ENCODE peak calls at places on chromosomes 16 and 17, in four cellular contexts. Y, T, D and N are unnamed samples.

GRCh38 chr16:27127293-27127692 is 60.6 kb downstream of the C16orf82 start:
- DNase-seq in T (no peak), Y (no peak), D (no peak), N (no peak)

GRCh38 chr17:19461139-19461538 is 50.1 kb downstream of the RNF112 start:
- DNase-seq in Y (no peak), T (peak; percentile 67), D (peak; percentile 93), N (no peak)

GRCh38 chr16:1530349-1530882 is 3.0 kb upstream of the TMEM204 start:
- DNase-seq in T (no peak), D (no peak), Y (no peak), N (no peak)

GRCh38 chr16:8096211-8096610 is 494.1 kb downstream of the TMEM114 start:
- DNase-seq in D (no peak), Y (no peak), T (no peak), N (no peak)

GRCh38 chr17:76791053-76791980 is 53.4 kb downstream of the MFSD11 start:
- DNase-seq in D (no peak), Y (peak; percentile 81), T (no peak), N (peak; percentile 53)

GRCh38 chr16:3190949-3191353 is 2.9 kb downstream of the OR1F1 start:
- DNase-seq in Y (no peak), D (no peak), T (no peak), N (peak; percentile 19)

GRCh38 chr16:89827383-89828198 is 684 bp upstream of the SPIRE2 start:
- DNase-seq in D (peak; percentile 77), Y (no peak), T (peak; percentile 84), N (peak; percentile 18)

GRCh38 chr16:69709456-69710084 is 16.8 kb downstream of the NQO1 start:
- DNase-seq in Y (peak; percentile 40), D (peak; percentile 85), T (peak; percentile 38), N (peak; percentile 71)

GRCh38 chr16:69748694-69749345 is 5.9 kb downstream of the NOB1 start:
- DNase-seq in D (no peak), Y (no peak), T (no peak), N (no peak)

GRCh38 chr16:88736088-88736487 is 29.8 kb downstream of the CTU2 start:
- DNase-seq in Y (no peak), D (no peak), T (no peak), N (no peak)

GRCh38 chr16:55597928-55598327 is 31.4 kb downstream of the CAPNS2 start:
- DNase-seq in T (no peak), Y (no peak), D (no peak), N (no peak)

GRCh38 chr17:36742267-36743000 is 141.1 kb downstream of the MRM1 start:
- DNase-seq in D (peak; percentile 62), Y (no peak), T (peak; percentile 53), N (no peak)

GRCh38 chr17:63421681-63422645 is 24.1 kb downstream of the CYB561 start:
- DNase-seq in D (no peak), T (no peak), Y (no peak), N (no peak)

GRCh38 chr16:69166221-69166833 is 20.6 kb upstream of the SNTB2 start:
- DNase-seq in D (no peak), Y (peak; percentile 33), T (no peak), N (peak; percentile 49)

GRCh38 chr17:43940630-43941029 is 1.6 kb downstream of the PPY start:
- DNase-seq in D (peak; percentile 84), T (peak; percentile 83), Y (peak; percentile 63), N (peak; percentile 16)

GRCh38 chr17:46841561-46842379 is 9.6 kb upstream of the WNT9B start:
- DNase-seq in D (peak; percentile 78), Y (peak; percentile 82), T (peak; percentile 92), N (no peak)

GRCh38 chr17:7435676-7436555 is 681 bp downstream of the TMEM102 start:
- DNase-seq in Y (peak; percentile 52), D (peak; percentile 80), T (peak; percentile 84), N (peak; percentile 35)

GRCh38 chr16:4098496-4098895 is 17.7 kb downstream of the ADCY9 start:
- DNase-seq in T (no peak), D (peak; percentile 22), Y (no peak), N (peak; percentile 30)

GRCh38 chr17:40343126-40344119 is 21.1 kb downstream of the GJD3 start:
- DNase-seq in Y (no peak), D (no peak), T (no peak), N (no peak)

GRCh38 chr16:68298907-68299515 is 11.7 kb downstream of the SLC7A6OS start:
- DNase-seq in Y (no peak), D (no peak), T (no peak), N (no peak)

GRCh38 chr16:10338426-10338825 is 47.4 kb upstream of the ATF7IP2 start:
- DNase-seq in D (no peak), T (no peak), Y (no peak), N (no peak)

GRCh38 chr17:20961551-20961950 is 81.3 kb downstream of the USP22 start:
- DNase-seq in T (no peak), D (no peak), Y (no peak), N (no peak)

GRCh38 chr17:62670202-62670821 is 42.8 kb downstream of the MRC2 start:
- DNase-seq in D (peak; percentile 84), T (peak; percentile 72), Y (no peak), N (no peak)

GRCh38 chr16:81544261-81544660 is 99.7 kb downstream of the CMIP start:
- DNase-seq in D (no peak), Y (no peak), T (no peak), N (peak; percentile 62)

GRCh38 chr17:62774338-62774737 is 33.8 kb downstream of the MARCHF10 start:
- DNase-seq in T (no peak), Y (no peak), D (no peak), N (no peak)

GRCh38 chr17:74737299-74738050 is 419 bp downstream of the RAB37 start:
- DNase-seq in Y (peak; percentile 32), D (peak; percentile 92), T (peak; percentile 85), N (no peak)
- H2AFZ ChIP-seq in Y (no peak overlapping the region), D (peak overlapping the region; percentile 96), T (peak overlapping the region; percentile 57), N (no peak overlapping the region)

GRCh38 chr16:16028311-16028999 is 79.0 kb downstream of the ABCC1 start:
- DNase-seq in D (no peak), T (no peak), Y (no peak), N (peak; percentile 14)
- TF ChIP-seq POLR2AphosphoS5 in D (no peak), T (no peak), Y (no peak), N (no peak)

GRCh38 chr17:75738218-75738802 is 17.1 kb downstream of the ITGB4 start:
- DNase-seq in T (no peak), Y (peak; percentile 54), D (no peak), N (no peak)
- H2AFZ ChIP-seq in T (no peak overlapping the region), Y (peak overlapping the region; percentile 35), D (no peak overlapping the region), N (no peak overlapping the region)

GRCh38 chr17:80989586-80989913 is 2.1 kb upstream of the CHMP6 start:
- DNase-seq in D (no peak), Y (no peak), T (no peak), N (no peak)

GRCh38 chr17:80987941-80988461 is 3.6 kb upstream of the CHMP6 start:
- DNase-seq in Y (no peak), T (no peak), D (no peak), N (no peak)

GRCh38 chr17:80984749-80985148 is 6.9 kb upstream of the CHMP6 start:
- DNase-seq in D (peak; percentile 83), Y (no peak), T (no peak), N (no peak)

GRCh38 chr17:80986046-80986445 is 5.6 kb upstream of the CHMP6 start:
- DNase-seq in T (no peak), D (no peak), Y (no peak), N (no peak)

DNA sequence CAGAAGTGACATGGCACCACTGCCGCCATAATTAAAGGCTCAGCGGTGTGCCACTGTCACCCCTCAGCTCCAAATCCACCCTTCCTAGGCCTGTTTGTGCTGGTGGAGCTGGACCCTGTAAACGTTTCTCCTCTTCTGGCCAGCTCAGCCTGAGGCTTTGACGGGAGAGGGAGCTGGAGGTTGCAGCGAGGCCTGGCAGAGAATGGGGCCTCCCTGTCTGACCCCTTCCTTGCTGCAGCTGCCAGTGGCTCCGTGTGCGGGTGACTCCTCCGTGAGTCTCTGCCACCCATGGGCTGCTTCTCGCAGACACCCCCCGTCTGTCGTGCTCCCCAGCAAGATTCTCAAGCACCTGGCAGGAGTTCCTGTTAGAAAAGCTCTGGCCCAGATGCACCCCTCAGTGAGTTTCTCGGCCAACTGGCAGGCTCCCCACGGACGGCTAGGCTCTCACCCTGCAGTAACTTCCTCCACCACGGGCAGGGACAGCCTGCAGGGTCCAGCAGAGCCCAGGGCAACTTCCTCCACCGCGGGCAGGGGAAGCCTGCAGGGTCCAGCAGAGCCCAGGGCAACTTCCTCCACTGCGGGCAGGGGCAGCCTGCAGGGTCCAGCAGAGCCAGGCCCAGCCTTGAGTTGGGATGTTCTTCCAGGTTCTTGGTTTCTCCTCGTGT is 4.7 kb upstream of the CHMP6 start:
- DNase-seq in D (no peak), T (no peak), Y (no peak), N (no peak)
- TF ChIP-seq POLR2AphosphoS5 in D (no peak), T (no peak), Y (no peak), N (no peak)

DNA sequence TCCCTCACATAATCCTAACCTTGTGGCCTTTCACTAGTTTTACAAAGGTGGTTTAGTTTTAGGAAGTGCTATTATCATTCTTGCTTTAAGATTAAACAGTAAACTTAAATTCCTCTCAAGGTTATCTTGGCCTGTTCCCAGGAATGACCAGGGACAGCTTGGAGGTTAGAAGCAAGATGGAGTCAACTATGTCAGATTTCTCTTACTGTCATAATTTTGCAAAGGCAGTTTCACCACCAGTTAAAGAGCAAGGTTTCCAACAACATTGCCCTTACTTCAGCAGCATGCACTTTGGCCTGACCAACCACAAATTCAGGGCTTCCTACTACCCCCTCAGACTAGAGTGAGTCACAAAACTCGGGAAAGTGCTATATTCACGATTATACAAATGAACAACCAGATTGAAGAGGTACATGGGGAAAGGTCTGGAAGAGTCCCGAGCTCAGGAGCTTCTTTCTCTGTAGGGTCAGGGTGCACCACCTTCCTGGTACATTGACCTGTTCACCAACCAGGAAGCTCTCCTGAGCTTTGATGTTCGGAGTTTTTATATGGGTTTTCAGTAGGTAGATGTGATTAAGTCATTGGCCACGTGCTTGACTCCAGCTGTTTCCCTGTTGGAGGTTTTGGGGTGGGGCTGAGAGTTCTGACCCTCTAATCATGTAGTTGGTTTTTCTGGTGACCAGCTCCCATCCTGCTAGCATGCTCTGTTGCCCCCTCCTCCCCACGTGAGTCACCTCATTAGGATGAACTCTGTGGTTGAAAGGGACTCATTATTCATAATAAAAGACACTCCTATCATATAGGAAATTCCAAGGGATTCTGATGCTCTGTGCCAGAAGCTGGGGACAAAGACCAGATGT is 19.4 kb downstream of the RHOT1 start:
- DNase-seq in T (no peak), Y (no peak), D (no peak), N (peak; percentile 34)
- H2AFZ ChIP-seq in T (no peak overlapping the region), Y (no peak overlapping the region), D (no peak overlapping the region), N (no peak overlapping the region)

GRCh38 chr16:12187939-12188673 is 211.6 kb downstream of the SNX29 start:
- DNase-seq in D (no peak), T (no peak), Y (no peak), N (no peak)

GRCh38 chr16:12186774-12187335 is 210.3 kb downstream of the SNX29 start:
- DNase-seq in T (no peak), Y (no peak), D (no peak), N (peak; percentile 52)

GRCh38 chr16:12182202-12182601 is 205.7 kb downstream of the SNX29 start:
- DNase-seq in D (no peak), Y (no peak), T (no peak), N (no peak)

GRCh38 chr16:12185563-12185962 is 209.0 kb downstream of the SNX29 start:
- DNase-seq in T (no peak), Y (no peak), D (no peak), N (no peak)

DNA sequence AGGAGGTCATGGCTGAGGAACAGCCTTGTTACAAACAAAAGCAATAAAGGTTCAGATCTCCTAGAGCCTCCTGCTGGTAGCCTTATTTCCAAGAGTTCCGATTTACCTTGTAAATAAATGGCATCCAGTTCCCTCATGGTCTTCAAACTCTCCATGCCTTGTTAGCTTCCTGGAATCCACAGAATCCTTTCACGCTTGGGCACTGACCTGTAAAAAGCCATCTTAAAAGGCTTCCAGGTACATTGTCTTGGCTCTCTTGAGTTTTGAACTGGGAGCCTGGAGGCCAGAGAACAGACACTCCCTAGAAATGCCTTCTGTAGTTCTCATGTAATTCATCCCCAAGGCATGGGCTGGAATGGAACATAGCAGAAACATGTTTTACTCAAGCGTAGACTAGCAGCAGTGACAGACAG is 207.9 kb downstream of the SNX29 start:
- DNase-seq in D (no peak), T (no peak), Y (no peak), N (no peak)
- TF ChIP-seq POLR2AphosphoS5 in D (no peak), T (no peak), Y (no peak), N (no peak)